ENCODE peak calls at places on chromosomes 6 and 20, in four cellular contexts. H is HepG2, D is H1, J is GM12878. Q is an unnamed sample.

GRCh38 chr6:46347669-46348068 is 143.6 kb downstream of the RCAN2 start:
- DNase-seq in J (peak), H (no peak), D (no peak), Q (no peak)

GRCh38 chr6:159035891-159036290 is 8.9 kb downstream of the TAGAP start:
- DNase-seq in H (no peak), J (no peak), D (no peak), Q (no peak)

GRCh38 chr6:6005467-6006427 is 978 bp downstream of the NRN1 start:
- DNase-seq in J (no peak), H (no peak), D (no peak), Q (no peak)

GRCh38 chr20:32521780-32522524 is 63.2 kb downstream of the NOL4L start:
- DNase-seq in J (no peak), D (peak), H (peak), Q (peak)

GRCh38 chr6:149936743-149937142 is 5.1 kb upstream of the ULBP2 start:
- DNase-seq in J (no peak), D (no peak), H (no peak), Q (no peak)

GRCh38 chr6:18260448-18261106 is 3.8 kb downstream of the DEK start:
- DNase-seq in D (no peak), H (peak), J (peak), Q (no peak)

GRCh38 chr6:15207923-15208322 is 37.9 kb upstream of the JARID2 start:
- DNase-seq in H (no peak), D (peak), J (no peak), Q (peak)

GRCh38 chr20:46994341-46994740 is 99.7 kb downstream of the EYA2 start:
- DNase-seq in H (no peak), D (no peak), J (peak), Q (no peak)

GRCh38 chr6:125631165-125631564 is 118.3 kb upstream of the HEY2 start:
- DNase-seq in D (no peak), H (no peak), J (no peak), Q (no peak)

GRCh38 chr20:39602649-39603048 is 640.5 kb downstream of the DHX35 start:
- DNase-seq in J (no peak), D (no peak), H (no peak), Q (no peak)

GRCh38 chr6:111580826-111581505 is 24.7 kb downstream of the TRAF3IP2 start:
- DNase-seq in H (no peak), J (no peak), D (no peak), Q (no peak)

GRCh38 chr6:41881506-41881905 is 13.7 kb downstream of the USP49 start:
- DNase-seq in H (no peak), D (no peak), J (no peak), Q (no peak)

GRCh38 chr6:132746049-132746448 is 11.7 kb downstream of the VNN2 start:
- DNase-seq in H (no peak), J (no peak), D (no peak), Q (no peak)

GRCh38 chr6:113927001-113927400 is 43.9 kb downstream of the HDAC2 start:
- DNase-seq in J (no peak), D (no peak), H (no peak), Q (no peak)

GRCh38 chr6:10801224-10801848 is 37.0 kb downstream of the MAK start:
- DNase-seq in J (no peak), H (peak), D (peak), Q (peak)

GRCh38 chr6:152151930-152152329 is 344.4 kb downstream of the ESR1 start:
- DNase-seq in J (no peak), H (no peak), D (no peak), Q (no peak)

GRCh38 chr6:55388161-55388560 is 60.9 kb downstream of the GFRAL start:
- DNase-seq in H (no peak), J (no peak), D (no peak), Q (no peak)

GRCh38 chr6:156717542-156717941 is 59.6 kb upstream of the ARID1B start:
- DNase-seq in J (no peak), D (no peak), H (no peak), Q (no peak)

GRCh38 chr6:36863670-36864540 is 10.7 kb downstream of the PPIL1 start:
- DNase-seq in D (no peak), J (no peak), H (no peak), Q (no peak)

GRCh38 chr6:2021713-2022125 is 223.7 kb downstream of the GMDS start:
- DNase-seq in D (no peak), J (no peak), H (no peak), Q (no peak)

GRCh38 chr6:40442591-40442990 is 144.6 kb downstream of the LRFN2 start:
- DNase-seq in J (no peak), H (no peak), D (no peak), Q (no peak)

GRCh38 chr6:31797607-31798006 is 2.1 kb upstream of the VARS1 start:
- DNase-seq in J (no peak), D (no peak), H (no peak), Q (no peak)

GRCh38 chr6:126063512-126064146 is 77.3 kb downstream of the TRMT11 start:
- DNase-seq in D (no peak), J (no peak), H (no peak), Q (no peak)

GRCh38 chr20:48202774-48203173 is 417.5 kb upstream of the SULF2 start:
- DNase-seq in J (no peak), H (no peak), D (no peak), Q (no peak)

GRCh38 chr20:59808729-59809381 is 124.6 kb downstream of the SYCP2 start:
- DNase-seq in D (peak), J (no peak), H (no peak), Q (no peak)

GRCh38 chr20:11553603-11554002 is 364.1 kb upstream of the BTBD3 start:
- DNase-seq in H (peak), J (no peak), D (no peak), Q (no peak)

GRCh38 chr6:42313038-42313437 is 95.4 kb upstream of the MRPS10 start:
- DNase-seq in D (no peak), J (no peak), H (no peak), Q (no peak)

GRCh38 chr6:75748743-75749538 is at the start of gene MYO6:
- DNase-seq in D (peak), J (no peak), H (peak), Q (peak)

GRCh38 chr20:8200220-8200619 is 68.2 kb downstream of the PLCB1 start:
- DNase-seq in D (no peak), J (no peak), H (no peak), Q (no peak)

GRCh38 chr6:150844371-150844770 is 21.1 kb upstream of the MTHFD1L start:
- DNase-seq in J (no peak), D (no peak), H (no peak), Q (no peak)

GRCh38 chr20:46720019-46720418 is 10.6 kb downstream of the SLC2A10 start:
- DNase-seq in H (no peak), D (no peak), J (no peak), Q (no peak)

GRCh38 chr6:41747256-41748101 is at the start of gene PGC:
- DNase-seq in J (no peak), D (no peak), H (peak), Q (no peak)

GRCh38 chr6:166667886-166668620 is 41.0 kb upstream of the RPS6KA2 start:
- DNase-seq in J (no peak), H (no peak), D (no peak), Q (no peak)
- TF ChIP-seq SUZ12 in J (no peak), H (no peak), D (no peak), Q (no peak)

GRCh38 chr6:44776344-44776743 is 388.8 kb downstream of the CDC5L start:
- DNase-seq in H (no peak), J (no peak), D (no peak), Q (no peak)

GRCh38 chr6:44782198-44782597 is 394.7 kb downstream of the CDC5L start:
- DNase-seq in D (no peak), J (no peak), H (no peak), Q (no peak)

GRCh38 chr6:44778513-44778912 is 391.0 kb downstream of the CDC5L start:
- DNase-seq in D (no peak), H (no peak), J (no peak), Q (no peak)

GRCh38 chr6:44780161-44780560 is 392.7 kb downstream of the CDC5L start:
- DNase-seq in D (no peak), J (no peak), H (no peak), Q (no peak)

DNA sequence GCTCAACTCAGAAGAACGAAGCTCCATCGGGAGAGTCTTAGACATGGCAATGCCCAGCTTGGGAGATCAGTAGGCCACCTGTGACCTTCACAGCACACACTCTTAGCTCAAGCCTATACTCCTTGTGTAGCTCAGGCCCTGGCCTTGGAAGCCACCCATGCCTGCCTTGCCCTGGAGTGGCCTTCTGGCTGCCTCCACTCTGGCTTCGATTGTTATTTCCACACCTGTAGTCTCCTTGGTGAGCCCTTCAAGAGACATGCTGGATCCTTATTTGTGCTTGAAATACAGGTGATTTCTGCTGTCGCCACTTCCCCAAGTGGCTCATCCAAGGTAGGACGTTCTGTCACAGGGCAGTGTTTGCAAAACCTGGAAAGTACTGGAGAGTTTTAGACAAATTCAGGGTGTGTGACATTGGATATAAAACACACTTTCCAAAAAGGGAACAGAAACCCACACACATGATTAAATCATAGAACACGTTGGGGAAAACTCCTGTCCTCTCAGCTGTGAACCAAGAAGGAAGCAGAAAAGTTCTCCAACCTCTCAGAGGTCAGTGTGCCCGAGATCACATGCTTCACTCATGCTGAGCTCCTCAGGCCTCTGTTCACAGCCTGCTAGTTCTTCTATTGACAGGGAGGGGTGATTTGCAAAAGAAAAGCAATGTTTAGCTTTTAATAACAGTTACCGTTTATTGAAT is 391.8 kb downstream of the CDC5L start:
- DNase-seq in H (no peak), J (peak), D (no peak), Q (no peak)
- TF ChIP-seq ZNF274 in H (no peak), J (no peak), D (no peak), Q (no peak)

DNA sequence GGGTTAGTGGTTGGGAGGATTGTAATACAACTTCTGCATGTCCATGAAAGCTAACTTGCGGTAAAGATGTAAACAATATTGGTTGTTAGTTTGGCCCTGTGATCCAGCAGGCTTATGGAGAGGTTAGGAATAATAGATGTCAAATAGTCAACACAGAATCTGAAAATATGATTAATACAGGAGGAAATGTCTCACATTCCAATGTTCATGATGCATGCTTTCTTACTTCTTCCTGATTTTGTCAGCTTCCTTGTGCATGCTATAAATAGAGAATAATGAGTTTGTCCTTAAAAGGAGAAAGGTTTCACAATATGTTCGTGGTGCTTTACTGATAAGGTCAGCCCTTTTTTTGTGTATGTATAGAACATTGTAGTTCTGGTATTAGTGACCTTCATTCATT is 136.7 kb downstream of the MMUT start:
- DNase-seq in H (no peak), J (no peak), D (no peak), Q (no peak)
- H3K9ac ChIP-seq in H (no peak), J (no peak), D (no peak), Q (no peak)

GRCh38 chr6:166167801-166168615 is at the start of gene TBXT:
- DNase-seq in J (peak), D (peak), H (no peak), Q (no peak)

GRCh38 chr6:166167258-166167731 is 356 bp downstream of the TBXT start:
- DNase-seq in D (peak), H (no peak), J (no peak), Q (no peak)

GRCh38 chr6:166165558-166166313 is 1.9 kb downstream of the TBXT start:
- DNase-seq in H (no peak), D (no peak), J (no peak), Q (no peak)

GRCh38 chr6:166168616-166169548 is 1.2 kb upstream of the TBXT start:
- DNase-seq in H (no peak), D (peak), J (no peak), Q (no peak)

GRCh38 chr6:166166314-166167257 is 1.1 kb downstream of the TBXT start:
- DNase-seq in H (no peak), J (no peak), D (peak), Q (no peak)
- TF ChIP-seq SUZ12 in H (no peak), J (no peak), D (peak), Q (peak)

GRCh38 chr20:53611449-53611894 is 17.8 kb upstream of the ZNF217 start:
- DNase-seq in D (peak), H (no peak), J (peak), Q (no peak)

GRCh38 chr20:53606364-53606985 is 12.8 kb upstream of the ZNF217 start:
- DNase-seq in J (no peak), D (no peak), H (peak), Q (no peak)

GRCh38 chr20:53608456-53609413 is 15.1 kb upstream of the ZNF217 start:
- DNase-seq in H (no peak), D (peak), J (no peak), Q (no peak)

GRCh38 chr20:53608071-53608455 is 14.4 kb upstream of the ZNF217 start:
- DNase-seq in H (no peak), J (no peak), D (no peak), Q (no peak)

GRCh38 chr20:53609501-53610445 is 16.1 kb upstream of the ZNF217 start:
- DNase-seq in J (no peak), D (peak), H (no peak), Q (no peak)
- TF ChIP-seq ZNF274 in J (no peak), D (no peak), H (no peak), Q (no peak)

GRCh38 chr20:58229198-58229802 is 847 bp upstream of the ANKRD60 start:
- DNase-seq in H (no peak), J (no peak), D (no peak), Q (peak)

GRCh38 chr20:58228484-58229197 is at the start of gene ANKRD60:
- DNase-seq in D (peak), J (no peak), H (no peak), Q (no peak)

GRCh38 chr20:58225490-58226200 is 2.8 kb downstream of the ANKRD60 start:
- DNase-seq in J (no peak), D (no peak), H (no peak), Q (no peak)

GRCh38 chr20:58227391-58228102 is 906 bp downstream of the ANKRD60 start:
- DNase-seq in J (no peak), D (no peak), H (no peak), Q (no peak)

DNA sequence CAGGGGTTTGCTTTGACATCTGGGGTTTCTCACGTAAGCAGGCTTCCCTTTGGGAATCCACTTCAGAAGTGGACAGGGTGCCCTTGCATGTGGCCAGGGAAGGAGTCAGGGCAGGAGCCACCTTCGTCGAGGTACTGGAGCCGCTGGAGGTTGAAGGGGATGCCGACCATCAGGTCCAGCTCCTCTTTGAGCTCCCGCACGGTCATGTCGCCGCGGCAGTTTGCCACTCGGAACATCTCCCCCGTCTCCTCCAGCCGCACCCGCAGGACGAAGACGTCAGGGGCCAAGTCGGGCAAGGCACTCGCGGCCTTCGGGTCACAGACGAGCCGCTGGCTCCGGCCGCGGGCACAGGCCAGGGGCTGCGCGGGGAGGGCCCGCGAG is 360 bp downstream of the ANKRD60 start:
- DNase-seq in H (no peak), D (peak), J (no peak), Q (no peak)
- H3K9ac ChIP-seq in H (no peak), D (peak), J (no peak), Q (peak)

GRCh38 chr6:110562316-110562915 is 86.0 kb upstream of the SLC22A16 start:
- DNase-seq in D (no peak), J (no peak), H (no peak), Q (no peak)
- TF ChIP-seq SUZ12 in D (no peak), J (no peak), H (no peak), Q (no peak)

DNA sequence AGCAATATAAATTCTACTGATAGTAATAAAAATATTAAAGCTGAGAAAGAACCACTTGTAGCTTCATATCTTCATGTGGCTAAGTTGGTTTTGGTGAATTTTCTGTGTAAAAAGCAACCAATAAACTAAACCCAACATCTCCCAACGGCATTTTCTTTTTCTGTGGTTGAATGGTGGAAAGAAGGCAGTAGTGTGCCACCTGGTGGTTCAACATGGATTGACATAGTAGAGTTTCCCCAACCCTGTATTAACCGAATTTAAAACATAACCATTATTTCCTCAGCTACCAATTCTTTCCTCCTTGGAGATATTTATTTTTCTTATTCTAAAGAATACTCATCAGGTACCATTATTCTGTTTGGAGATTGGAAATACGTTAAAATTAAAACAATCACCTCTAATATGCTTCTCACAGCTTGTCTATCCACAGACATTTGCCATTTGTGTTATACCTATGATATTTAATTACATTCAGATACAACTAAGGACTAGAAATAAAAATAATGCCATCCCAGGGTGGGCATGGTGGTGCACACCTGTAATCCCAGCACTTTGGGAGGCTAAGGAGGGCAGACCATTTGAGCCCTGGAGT is 117.1 kb upstream of the EEF1E1 start:
- DNase-seq in D (peak), H (peak), J (no peak), Q (no peak)
- TF ChIP-seq ZNF274 in D (no peak), H (no peak), J (no peak), Q (no peak)

DNA sequence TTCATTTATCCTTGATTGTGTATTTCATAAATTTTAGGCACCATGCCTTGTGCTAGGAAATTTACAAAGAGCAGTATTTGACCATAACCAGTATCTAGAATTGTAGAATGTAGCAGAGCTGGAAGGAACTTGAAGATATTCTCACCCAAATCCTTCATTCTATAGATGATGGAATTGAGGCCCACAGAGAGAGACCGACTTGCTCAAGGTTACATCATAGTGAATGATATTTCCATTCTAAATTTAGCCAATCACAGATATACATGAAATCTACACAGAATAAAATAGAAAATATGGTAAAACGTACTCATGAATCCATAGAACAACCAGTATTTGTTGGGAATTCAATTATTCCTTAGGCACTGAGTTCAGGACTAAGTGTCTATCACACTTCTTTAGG is 10.9 kb upstream of the SGK1 start:
- DNase-seq in J (no peak), H (no peak), D (no peak), Q (no peak)
- H3K9ac ChIP-seq in J (no peak), H (no peak), D (no peak), Q (no peak)